ENCODE peak calls at places on chromosomes 12 and 14, in six cellular contexts. U, Q, H, W, Y and S are unnamed samples.

GRCh38 chr12:13362260-13362841 is 165.8 kb downstream of the EMP1 start:
- DNase-seq in U (no peak), Q (no peak), H (peak), W (peak), Y (peak), S (peak)

GRCh38 chr12:79422060-79422812 is 268.5 kb downstream of the PAWR start:
- DNase-seq in U (no peak), Q (no peak), H (no peak), W (no peak), Y (no peak), S (no peak)

GRCh38 chr14:25430808-25431207 is 380.9 kb upstream of the STXBP6 start:
- DNase-seq in U (no peak), Q (no peak), H (no peak), W (no peak), Y (no peak), S (no peak)

GRCh38 chr12:78698747-78699146 is 165.8 kb upstream of the SYT1 start:
- DNase-seq in U (no peak), Q (no peak), H (no peak), W (no peak), Y (no peak), S (no peak)

GRCh38 chr12:130438711-130439110 is 101.0 kb downstream of the PIWIL1 start:
- DNase-seq in U (no peak), Q (no peak), H (no peak), W (no peak), Y (no peak), S (no peak)

GRCh38 chr12:92533280-92533890 is 169.4 kb upstream of the PLEKHG7 start:
- DNase-seq in U (no peak), Q (no peak), H (no peak), W (no peak), Y (no peak), S (no peak)

GRCh38 chr14:103862393-103862782 is 15.0 kb upstream of the PPP1R13B start:
- DNase-seq in U (no peak), Q (peak), H (no peak), W (no peak), Y (no peak), S (no peak)

GRCh38 chr12:82279597-82279996 is 78.6 kb downstream of the CCDC59 start:
- DNase-seq in U (no peak), Q (no peak), H (no peak), W (no peak), Y (no peak), S (no peak)

GRCh38 chr14:24426912-24427536 is 2.4 kb downstream of the CBLN3 start:
- DNase-seq in U (no peak), Q (peak), H (no peak), W (peak), Y (peak), S (peak)

GRCh38 chr12:60169904-60170303 is 574.1 kb downstream of the SLC16A7 start:
- DNase-seq in U (no peak), Q (no peak), H (no peak), W (no peak), Y (no peak), S (no peak)

GRCh38 chr14:24461336-24461735 is 18.8 kb upstream of the SDR39U1 start:
- DNase-seq in U (no peak), Q (no peak), H (no peak), W (no peak), Y (no peak), S (no peak)

GRCh38 chr14:55107766-55108554 is 21.1 kb upstream of the LGALS3 start:
- DNase-seq in U (peak), Q (peak), H (peak), W (peak), Y (peak), S (peak)

GRCh38 chr12:109999649-109999971 is 380 bp downstream of the ANKRD13A start:
- DNase-seq in U (no peak), Q (no peak), H (no peak), W (no peak), Y (no peak), S (peak)

GRCh38 chr14:42095155-42095554 is 488.5 kb downstream of the LRFN5 start:
- DNase-seq in U (no peak), Q (no peak), H (no peak), W (no peak), Y (no peak), S (no peak)

GRCh38 chr12:93836616-93837260 is 159.6 kb downstream of the CRADD start:
- DNase-seq in U (no peak), Q (no peak), H (peak), W (no peak), Y (no peak), S (no peak)

GRCh38 chr14:76954371-76954770 is 74.1 kb downstream of the IRF2BPL start:
- DNase-seq in U (no peak), Q (no peak), H (no peak), W (no peak), Y (no peak), S (no peak)

GRCh38 chr14:76956253-76957090 is 72.0 kb downstream of the IRF2BPL start:
- DNase-seq in U (peak), Q (peak), H (peak), W (peak), Y (peak), S (peak)

GRCh38 chr14:76957224-76957881 is 71.2 kb downstream of the IRF2BPL start:
- DNase-seq in U (no peak), Q (no peak), H (no peak), W (no peak), Y (no peak), S (no peak)

GRCh38 chr14:76954791-76955190 is 73.7 kb downstream of the IRF2BPL start:
- DNase-seq in U (no peak), Q (no peak), H (peak), W (no peak), Y (no peak), S (no peak)

GRCh38 chr14:76955575-76956252 is 72.8 kb downstream of the IRF2BPL start:
- DNase-seq in U (no peak), Q (no peak), H (peak), W (no peak), Y (no peak), S (no peak)
- TF ChIP-seq POLR2A in U (no peak), Q (no peak), H (no peak), W (no peak), Y (no peak), S (no peak)

DNA sequence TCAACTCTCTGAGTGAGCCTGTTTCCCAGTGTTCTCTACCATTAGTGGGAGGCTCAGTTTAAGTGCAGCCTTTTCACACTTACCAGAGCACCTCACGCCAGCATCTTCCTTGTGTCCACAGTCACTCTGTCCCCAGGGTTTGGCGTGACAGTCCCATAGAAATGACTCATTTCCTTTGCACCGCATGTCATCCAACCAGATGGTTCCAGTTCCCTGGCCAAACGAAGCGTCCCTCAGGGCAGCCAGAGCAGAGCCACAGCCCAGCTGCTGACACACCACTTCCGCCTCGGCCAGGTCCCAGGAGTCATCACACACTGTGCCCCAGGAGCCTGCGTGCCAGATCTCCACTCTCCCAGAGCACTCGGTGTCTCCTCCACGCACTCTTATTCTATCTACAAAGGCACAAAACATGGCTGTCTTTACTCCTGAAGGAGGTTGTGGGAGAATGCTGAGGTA is 65.4 kb downstream of the ACSM4 start:
- DNase-seq in U (no peak), Q (no peak), H (peak), W (no peak), Y (no peak), S (no peak)
- TF ChIP-seq POLR2A in U (no peak), Q (no peak), H (no peak), W (no peak), Y (no peak), S (no peak)

GRCh38 chr12:120093592-120094355 is 22.8 kb downstream of the RAB35 start:
- DNase-seq in U (no peak), Q (no peak), H (no peak), W (no peak), Y (no peak), S (no peak)
- TF ChIP-seq POLR2A in U (no peak), Q (no peak), H (no peak), W (no peak), Y (no peak), S (no peak)

DNA sequence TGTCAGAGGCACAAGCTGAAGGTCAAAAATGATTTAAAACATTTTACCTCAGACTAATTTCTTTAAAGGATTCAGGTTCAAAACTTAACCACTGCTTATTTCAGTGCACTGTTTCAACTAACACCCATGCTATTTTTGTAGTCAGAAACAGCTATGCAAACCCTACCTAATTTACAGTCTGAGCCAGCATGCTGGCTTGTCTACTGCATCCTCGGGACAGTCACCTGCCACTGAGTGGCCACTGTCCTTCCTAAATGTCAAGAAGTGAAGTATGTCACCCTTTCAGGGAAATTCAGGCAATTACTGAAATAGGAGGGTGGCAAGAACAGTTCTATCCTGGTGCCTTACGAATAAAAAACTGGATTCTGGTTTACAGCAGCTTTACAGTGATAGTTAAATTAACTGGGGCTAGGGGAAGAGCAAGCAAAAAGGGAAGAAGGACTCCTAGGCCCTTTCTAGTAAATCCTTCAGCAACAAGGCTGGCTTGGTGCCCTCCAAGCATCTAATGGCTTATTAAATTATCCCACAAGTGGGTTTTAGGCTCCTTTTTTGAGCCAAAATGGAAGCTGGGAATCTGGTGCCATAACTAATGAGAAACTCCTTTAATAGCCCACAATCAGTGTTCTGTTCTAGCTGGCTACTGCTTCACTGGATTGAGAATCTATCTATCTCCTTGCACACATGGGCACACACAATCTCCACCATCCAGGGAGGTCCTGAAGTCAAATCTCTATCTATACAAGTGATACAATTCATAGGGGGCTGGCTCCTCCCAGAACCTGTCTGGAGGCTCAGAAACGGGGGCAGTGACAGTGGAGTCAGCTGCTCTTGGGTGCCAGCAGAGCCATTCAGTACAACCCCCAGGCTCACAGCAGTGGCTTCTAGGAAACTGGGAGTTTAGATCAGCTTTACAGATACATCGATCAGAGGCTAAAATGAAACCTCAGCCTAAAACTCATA is 43.4 kb downstream of the SH2B3 start:
- DNase-seq in U (no peak), Q (no peak), H (peak), W (peak), Y (no peak), S (peak)
- TF ChIP-seq POLR2A in U (no peak), Q (no peak), H (no peak), W (no peak), Y (no peak), S (no peak)

DNA sequence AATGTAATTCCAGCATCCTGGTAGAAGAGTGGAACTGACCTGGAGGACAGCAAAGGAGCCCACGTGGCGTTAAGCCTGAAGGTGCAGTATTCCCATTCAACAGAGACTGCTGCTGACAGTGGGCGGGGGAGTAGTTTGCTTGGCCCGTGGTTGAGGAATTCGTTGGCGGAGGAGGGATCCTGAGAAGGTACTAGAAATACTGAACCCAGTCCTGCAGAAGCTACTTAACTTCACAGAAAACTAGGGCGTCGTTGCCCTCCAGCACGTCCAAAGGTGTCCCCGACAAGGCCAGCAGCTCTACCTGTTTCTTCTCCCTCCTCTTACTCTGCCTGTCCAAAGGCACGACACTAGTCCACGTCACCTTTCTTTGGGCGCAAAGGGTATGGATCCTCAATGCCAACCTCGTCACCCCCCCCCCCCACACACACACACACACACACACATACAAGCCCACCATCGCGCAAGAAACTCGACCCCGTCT is 303 bp downstream of the PUS7L start:
- DNase-seq in U (no peak), Q (peak), H (no peak), W (no peak), Y (peak), S (peak)
- TF ChIP-seq POLR2A in U (no peak), Q (no peak), H (no peak), W (no peak), Y (no peak), S (no peak)

DNA sequence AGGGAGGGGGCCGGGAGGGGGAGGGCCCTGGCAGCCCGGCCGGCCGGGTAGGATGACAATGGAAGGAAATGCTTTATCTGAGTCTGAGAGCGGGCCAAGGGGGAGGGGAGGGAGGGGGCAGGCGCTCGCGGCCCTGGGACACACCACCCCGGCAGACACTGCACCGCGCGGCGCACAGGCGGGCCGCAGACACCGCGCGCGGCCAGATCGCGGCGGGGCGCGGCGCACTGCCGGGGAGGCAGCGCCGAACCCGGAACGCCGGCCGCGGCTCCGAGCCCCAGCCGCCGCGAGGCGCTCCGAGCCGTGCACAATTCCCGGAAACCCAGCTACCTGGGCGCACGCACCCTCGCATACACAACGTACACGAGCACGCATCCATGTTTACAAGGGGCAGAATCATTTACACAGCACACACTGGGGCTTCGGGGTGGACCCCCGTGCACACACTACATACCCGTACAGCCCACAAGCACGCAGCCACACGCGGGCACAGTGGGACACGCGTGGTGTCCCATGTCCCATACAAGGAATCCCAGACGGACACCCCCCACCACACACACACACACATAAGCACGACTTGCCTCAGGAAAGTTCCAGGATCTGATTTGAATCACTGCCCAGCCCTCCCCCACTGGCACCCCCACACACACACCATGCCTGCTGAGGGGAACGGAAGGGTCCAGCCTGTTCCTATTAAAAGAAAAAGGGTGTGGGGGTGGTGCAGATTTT is at the start of gene HDAC7:
- DNase-seq in U (no peak), Q (peak), H (peak), W (peak), Y (peak), S (peak)
- TF ChIP-seq POLR2A in U (no peak), Q (peak), H (peak), W (peak), Y (no peak), S (peak)

GRCh38 chr14:105487449-105487985 is 831 bp downstream of the CRIP1 start:
- DNase-seq in U (no peak), Q (no peak), H (no peak), W (no peak), Y (peak), S (no peak)
- TF ChIP-seq POLR2A in U (no peak), Q (no peak), H (no peak), W (no peak), Y (peak), S (no peak)

DNA sequence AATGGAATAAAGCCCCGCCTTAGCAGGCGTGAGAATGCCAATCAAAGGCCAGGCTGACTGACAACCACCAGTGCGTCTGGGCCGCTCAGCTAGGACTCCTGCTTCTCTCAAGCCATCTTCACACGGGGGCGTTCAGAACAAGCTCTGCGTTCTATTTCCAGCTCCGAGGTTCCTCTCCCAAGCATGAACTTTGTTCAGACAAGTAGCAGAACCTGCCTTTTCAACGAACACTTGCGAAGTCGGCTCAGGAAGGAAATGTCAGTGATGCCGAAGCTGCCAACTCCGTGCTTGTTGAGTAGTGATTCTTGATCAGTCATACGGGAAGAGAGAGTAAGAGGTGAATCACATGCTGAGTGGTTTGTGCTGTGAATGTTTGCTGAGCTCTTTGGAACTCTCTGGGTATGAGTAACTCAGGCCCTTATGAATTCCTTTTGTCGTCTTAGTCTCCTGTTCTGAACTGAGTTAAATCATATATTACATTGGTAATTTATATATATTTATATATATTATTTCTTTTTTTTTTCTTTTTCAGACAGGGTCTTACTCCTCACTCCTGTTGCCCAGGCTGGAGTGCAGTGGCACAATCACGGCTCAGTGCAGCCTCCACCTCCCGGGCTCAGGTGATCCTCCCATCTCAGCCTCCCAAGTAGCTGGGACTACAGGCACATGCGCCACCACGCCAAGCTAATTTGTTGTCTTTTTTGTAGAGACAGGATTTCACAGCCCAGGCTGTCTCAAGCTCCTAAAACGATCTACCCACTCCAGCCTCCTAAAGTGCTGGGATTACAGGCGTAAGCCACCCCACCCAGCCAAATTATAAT is 29.4 kb upstream of the BCL7A start:
- DNase-seq in U (no peak), Q (no peak), H (no peak), W (no peak), Y (no peak), S (no peak)
- TF ChIP-seq POLR2A in U (no peak), Q (no peak), H (no peak), W (no peak), Y (no peak), S (no peak)